ENCODE peak calls at places on chromosomes 6 and 20, in six cellular contexts. R is fibroblast of the conjunctiva; E is T-helper 17 cell; Q is activated CD8-positive, alpha-beta memory T cell treated with anti-CD3 and anti-CD28 coated beads, Interleukin-2, amount 50 U/mL, for 48 hours; L is NCI-H82; P is stromal cell of bone marrow. B is an unnamed sample.

GRCh38 chr6:20605581-20605980 is 71.3 kb downstream of the CDKAL1 start:
- DNase-seq in P (peak; percentile 38), R (no peak), Q (no peak), E (no peak), L (peak; percentile 67), B (no peak)

GRCh38 chr20:21640556-21640955 is 64.9 kb upstream of the PAX1 start:
- DNase-seq in P (no peak), Q (no peak), E (no peak), R (no peak), L (peak; percentile 89), B (no peak)

GRCh38 chr20:23129891-23130621 is 43.9 kb upstream of the CD93 start:
- DNase-seq in L (no peak), E (no peak), Q (no peak), P (no peak), R (no peak), B (no peak)

GRCh38 chr6:22470454-22471368 is 98.7 kb upstream of the HDGFL1 start:
- DNase-seq in L (peak; percentile 24), P (peak; percentile 49), R (peak; percentile 52), E (no peak), Q (no peak), B (peak; percentile 9)

GRCh38 chr20:2361035-2361593 is 19.6 kb upstream of the TGM6 start:
- DNase-seq in E (no peak), R (no peak), P (no peak), L (no peak), Q (no peak), B (no peak)

GRCh38 chr6:85111481-85112001 is 338.3 kb upstream of the NT5E start:
- DNase-seq in E (no peak), Q (no peak), R (no peak), P (peak; percentile 87), L (no peak), B (no peak)

GRCh38 chr6:11613858-11614257 is 76.3 kb downstream of the TMEM170B start:
- DNase-seq in R (peak; percentile 33), E (no peak), P (peak; percentile 65), L (no peak), Q (no peak), B (no peak)

GRCh38 chr6:5599112-5599511 is 337.8 kb downstream of the FARS2 start:
- DNase-seq in Q (no peak), P (no peak), L (peak; percentile 18), E (no peak), R (no peak), B (no peak)

GRCh38 chr6:5695260-5696245 is 311.2 kb downstream of the NRN1 start:
- DNase-seq in Q (no peak), R (no peak), L (no peak), E (no peak), P (peak; percentile 88), B (no peak)

GRCh38 chr6:22279427-22279826 is 17.4 kb downstream of the PRL start:
- DNase-seq in E (no peak), L (no peak), R (no peak), Q (no peak), P (no peak), B (no peak)

GRCh38 chr6:113564401-113565161 is 292.6 kb upstream of the MARCKS start:
- DNase-seq in R (peak; percentile 84), P (peak; percentile 79), L (peak; percentile 100), E (no peak), Q (no peak), B (no peak)

GRCh38 chr6:55794136-55794812 is 81.1 kb downstream of the BMP5 start:
- DNase-seq in Q (no peak), R (peak; percentile 86), E (no peak), P (peak; percentile 89), L (peak; percentile 4), B (no peak)

GRCh38 chr20:20894753-20895152 is 182.3 kb upstream of the RALGAPA2 start:
- DNase-seq in P (no peak), E (no peak), R (no peak), L (no peak), Q (no peak), B (no peak)

GRCh38 chr20:56710577-56711465 is 81.7 kb downstream of the TFAP2C start:
- DNase-seq in Q (no peak), E (no peak), L (no peak), R (peak; percentile 8), P (peak; percentile 8), B (no peak)

GRCh38 chr6:18022398-18023231 is 35.2 kb upstream of the KIF13A start:
- DNase-seq in L (no peak), R (no peak), E (no peak), Q (no peak), P (no peak), B (no peak)

GRCh38 chr6:11865926-11866325 is 87.3 kb upstream of the ADTRP start:
- DNase-seq in Q (no peak), P (no peak), R (no peak), L (no peak), E (no peak), B (no peak)

GRCh38 chr20:6626805-6627204 is 140.7 kb upstream of the BMP2 start:
- DNase-seq in P (no peak), R (no peak), L (peak; percentile 53), Q (no peak), E (no peak), B (no peak)

GRCh38 chr6:150346346-150346745 is 22.5 kb upstream of the IYD start:
- DNase-seq in E (no peak), Q (no peak), P (no peak), R (no peak), L (no peak), B (no peak)

GRCh38 chr6:112979830-112980229 is 632.7 kb downstream of the RFPL4B start:
- DNase-seq in P (peak; percentile 63), E (no peak), R (no peak), L (no peak), Q (no peak), B (no peak)

GRCh38 chr20:62723351-62723750 is 14.7 kb downstream of the NTSR1 start:
- DNase-seq in L (no peak), E (no peak), P (no peak), Q (no peak), R (no peak), B (no peak)

GRCh38 chr6:148842631-148843030 is 95.8 kb downstream of the UST start:
- DNase-seq in Q (no peak), E (no peak), R (no peak), L (no peak), P (no peak), B (no peak)

GRCh38 chr6:110606151-110606550 is 129.7 kb upstream of the SLC22A16 start:
- DNase-seq in E (no peak), Q (no peak), L (no peak), R (no peak), P (no peak), B (no peak)

GRCh38 chr6:1952726-1953360 is 292.6 kb downstream of the GMDS start:
- DNase-seq in R (peak; percentile 88), P (peak; percentile 89), L (no peak), E (no peak), Q (no peak), B (no peak)

GRCh38 chr6:21634582-21634981 is 41.0 kb downstream of the SOX4 start:
- DNase-seq in R (peak; percentile 42), L (no peak), Q (no peak), E (no peak), P (peak; percentile 95), B (no peak)

GRCh38 chr6:161128680-161129196 is 137.2 kb downstream of the MAP3K4 start:
- DNase-seq in Q (no peak), P (no peak), L (no peak), R (no peak), E (no peak), B (no peak)

GRCh38 chr6:108666656-108667260 is 106.0 kb downstream of the FOXO3 start:
- DNase-seq in L (no peak), Q (no peak), P (no peak), R (no peak), E (no peak), B (no peak)

GRCh38 chr6:27775796-27776184 is 136.4 kb downstream of the OR2B2 start:
- DNase-seq in E (no peak), L (no peak), Q (no peak), R (no peak), P (no peak), B (no peak)

GRCh38 chr6:166999845-167000253 is 652 bp downstream of the CEP43 start:
- DNase-seq in Q (no peak), E (no peak), R (no peak), P (no peak), L (no peak), B (no peak)

GRCh38 chr6:70371454-70372105 is 41.7 kb upstream of the FAM135A start:
- DNase-seq in R (peak; percentile 57), L (peak; percentile 91), E (no peak), Q (no peak), P (peak; percentile 35), B (no peak)

GRCh38 chr6:83920017-83920416 is 60.5 kb downstream of the CYB5R4 start:
- DNase-seq in P (no peak), R (no peak), Q (no peak), E (no peak), L (no peak), B (no peak)

GRCh38 chr6:16765235-16765634 is 4.0 kb upstream of the ATXN1 start:
- DNase-seq in E (no peak), P (no peak), R (no peak), Q (no peak), L (no peak), B (no peak)

GRCh38 chr6:116444092-116444491 is 17.1 kb upstream of the CALHM6 start:
- DNase-seq in P (no peak), L (peak; percentile 46), E (no peak), Q (no peak), R (peak; percentile 36), B (no peak)

B was measured in GM12878.